ENCODE peak calls at places on chromosome 22, in four cellular contexts. C is HepG2, M is H1, S is GM12878. F is an unnamed sample.
A peak's percentile ranks its signal among the peaks of the same experiment; 100 is the strongest.

GRCh38 chr22:30742291-30743256 is 47.9 kb downstream of the OSBP2 start:
- DNase-seq in C (no peak), M (no peak), S (no peak), F (no peak)

GRCh38 chr22:39185601-39186012 is 33.1 kb upstream of the CBX7 start:
- DNase-seq in C (peak; percentile 50), M (no peak), S (no peak), F (no peak)

GRCh38 chr22:42528591-42529307 is 9.2 kb upstream of the RRP7A start:
- DNase-seq in C (no peak), M (no peak), S (no peak), F (no peak)

GRCh38 chr22:42655693-42656092 is 6.5 kb upstream of the CYB5R3 start:
- DNase-seq in C (no peak), M (no peak), S (peak; percentile 71), F (peak; percentile 59)

GRCh38 chr22:39520054-39520873 is at the start of gene ATF4:
- DNase-seq in C (peak; percentile 98), M (peak; percentile 93), S (peak; percentile 93), F (peak; percentile 96)

GRCh38 chr22:40898850-40899357 is 37.0 kb upstream of the DNAJB7 start:
- DNase-seq in C (peak; percentile 62), M (no peak), S (peak; percentile 44), F (peak; percentile 6)

GRCh38 chr22:38397189-38398097 is 57.6 kb downstream of the KCNJ4 start:
- DNase-seq in C (no peak), M (peak; percentile 85), S (no peak), F (no peak)

GRCh38 chr22:47328550-47329243 is 566.2 kb downstream of the TBC1D22A start:
- DNase-seq in C (peak; percentile 5), M (no peak), S (no peak), F (no peak)

GRCh38 chr22:30245985-30246901 is at the start of gene LIF:
- DNase-seq in C (no peak), M (peak; percentile 75), S (no peak), F (no peak)

GRCh38 chr22:45448431-45448830 is 34.9 kb downstream of the RIBC2 start:
- DNase-seq in C (no peak), M (no peak), S (no peak), F (no peak)

GRCh38 chr22:45445031-45445710 is 31.7 kb downstream of the RIBC2 start:
- DNase-seq in C (no peak), M (no peak), S (no peak), F (no peak)

GRCh38 chr22:45450101-45450785 is 36.8 kb downstream of the RIBC2 start:
- DNase-seq in C (no peak), M (no peak), S (no peak), F (no peak)

GRCh38 chr22:45444168-45444567 is 30.7 kb downstream of the RIBC2 start:
- DNase-seq in C (no peak), M (no peak), S (no peak), F (no peak)

GRCh38 chr22:45446216-45446615 is 32.7 kb downstream of the RIBC2 start:
- DNase-seq in C (no peak), M (no peak), S (no peak), F (no peak)
- TF ChIP-seq JUND in C (no peak), M (no peak), S (no peak), F (no peak)

GRCh38 chr22:26656896-26657851 is at the start of gene MIAT:
- DNase-seq in C (no peak), M (peak; percentile 87), S (no peak), F (no peak)
- TF ChIP-seq JUND in C (no peak), M (no peak), S (no peak), F (no peak)

GRCh38 chr22:23072035-23072910 is 2.0 kb downstream of the GNAZ start:
- DNase-seq in C (no peak), M (no peak), S (no peak), F (no peak)
- TF ChIP-seq JUND in C (no peak), M (no peak), S (no peak), F (no peak)

DNA sequence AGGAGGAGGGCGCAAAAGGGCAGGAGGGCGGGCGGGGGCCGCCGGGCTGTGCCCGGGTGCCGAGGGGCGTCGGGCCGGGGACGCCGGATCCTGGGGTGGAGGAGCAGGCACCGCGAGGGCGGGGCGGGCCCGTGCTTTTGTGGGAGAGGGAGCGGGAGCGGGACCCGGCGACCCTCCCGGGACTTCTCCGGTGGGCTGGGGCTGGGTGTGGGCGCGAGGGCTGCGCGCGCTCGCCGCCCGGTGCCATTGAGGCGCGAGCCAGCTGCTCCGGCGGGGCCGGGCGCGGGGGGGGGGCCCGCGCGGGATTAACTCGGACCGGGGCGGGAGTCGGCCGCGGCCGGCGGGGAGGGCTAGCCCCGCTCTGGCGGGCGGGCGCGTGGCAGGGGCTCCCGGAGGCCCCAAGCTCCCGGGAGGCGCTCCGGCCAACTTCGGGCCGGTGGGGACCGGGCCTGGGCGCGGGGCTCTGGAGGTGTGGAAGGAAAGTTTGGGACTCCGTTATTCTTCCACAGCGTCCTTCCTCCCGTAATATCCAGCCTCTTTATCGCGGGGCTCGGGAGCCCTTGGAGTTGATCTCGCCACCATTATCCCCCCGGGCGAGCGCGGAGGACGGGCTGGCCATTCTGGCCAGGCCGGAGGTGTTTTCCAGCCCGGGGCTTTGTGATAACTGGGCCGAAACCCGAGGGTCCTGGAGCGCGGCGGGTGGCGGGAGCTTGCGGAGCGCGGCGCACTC is 941 bp downstream of the CECR2 start:
- DNase-seq in C (no peak), M (peak; percentile 61), S (no peak), F (no peak)
- TF ChIP-seq JUND in C (no peak), M (no peak), S (no peak), F (no peak)

GRCh38 chr22:22520667-22521602 is 865 bp upstream of the ZNF280A start:
- DNase-seq in C (no peak), M (no peak), S (no peak), F (no peak)
- TF ChIP-seq JUND in C (no peak), M (no peak), S (no peak), F (no peak)

DNA sequence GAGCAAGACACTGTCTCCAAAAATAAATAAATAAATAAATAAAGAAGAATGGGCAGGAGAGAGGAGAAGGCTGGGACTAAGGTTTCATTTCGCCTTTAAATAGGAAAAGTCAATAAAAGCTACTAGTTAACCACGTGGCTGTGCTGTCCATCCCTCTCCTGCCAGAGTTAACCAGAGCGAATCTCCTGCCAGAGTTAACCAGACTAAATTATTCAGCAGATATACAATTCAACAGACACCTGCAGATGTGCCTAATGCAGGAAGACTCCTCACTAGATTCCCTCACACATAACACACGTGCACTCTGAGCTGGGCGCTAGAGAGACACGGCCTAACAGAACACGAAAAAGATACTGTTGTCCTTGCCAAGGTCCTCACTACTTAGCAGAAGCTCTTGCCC is 156.1 kb downstream of the IGLL1 start:
- DNase-seq in C (no peak), M (no peak), S (no peak), F (no peak)
- TF ChIP-seq JUND in C (no peak), M (no peak), S (no peak), F (no peak)

GRCh38 chr22:45421349-45422057 is 8.0 kb downstream of the RIBC2 start:
- DNase-seq in C (no peak), M (peak; percentile 32), S (no peak), F (no peak)

GRCh38 chr22:45418056-45418769 is 4.7 kb downstream of the RIBC2 start:
- DNase-seq in C (no peak), M (peak; percentile 39), S (no peak), F (no peak)

GRCh38 chr22:45420539-45420938 is 7.0 kb downstream of the RIBC2 start:
- DNase-seq in C (no peak), M (peak; percentile 22), S (no peak), F (no peak)

GRCh38 chr22:45418770-45419138 is 5.3 kb downstream of the RIBC2 start:
- DNase-seq in C (no peak), M (no peak), S (no peak), F (no peak)

DNA sequence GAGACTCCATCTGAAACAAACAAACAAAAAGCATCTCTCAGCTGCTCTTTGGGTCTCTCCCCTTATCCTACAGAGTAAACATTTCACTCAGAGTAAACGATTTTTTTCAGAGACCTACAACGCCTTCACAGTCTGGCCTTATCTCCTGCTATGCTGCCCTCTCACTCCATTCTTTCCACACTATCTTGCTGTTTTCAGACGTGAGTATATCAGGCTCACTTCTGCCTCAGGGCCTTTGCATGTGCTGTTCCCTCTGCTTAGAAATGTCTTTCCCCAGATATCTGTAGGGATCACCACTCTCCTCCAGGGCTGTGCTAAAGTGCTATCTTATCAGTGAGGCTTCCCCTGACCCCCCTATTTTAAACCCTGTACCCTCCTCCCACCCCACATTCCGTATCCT is 6.5 kb downstream of the RIBC2 start:
- DNase-seq in C (no peak), M (peak; percentile 30), S (no peak), F (no peak)
- TF ChIP-seq JUND in C (no peak), M (no peak), S (no peak), F (no peak)

GRCh38 chr22:36439481-36440271 is 41.8 kb downstream of the TXN2 start:
- DNase-seq in C (peak; percentile 53), M (no peak), S (no peak), F (no peak)

GRCh38 chr22:36443198-36443770 is 38.2 kb downstream of the TXN2 start:
- DNase-seq in C (no peak), M (no peak), S (no peak), F (no peak)

GRCh38 chr22:36442506-36443197 is 38.8 kb downstream of the TXN2 start:
- DNase-seq in C (no peak), M (no peak), S (no peak), F (no peak)

GRCh38 chr22:36445158-36445668 is 36.2 kb downstream of the TXN2 start:
- DNase-seq in C (peak; percentile 47), M (no peak), S (no peak), F (no peak)

GRCh38 chr22:36440429-36441002 is 40.9 kb downstream of the TXN2 start:
- DNase-seq in C (no peak), M (no peak), S (no peak), F (no peak)
- TF ChIP-seq JUND in C (no peak), M (no peak), S (no peak), F (no peak)

GRCh38 chr22:20952544-20953341 is 14.3 kb upstream of the AIFM3 start:
- DNase-seq in C (peak; percentile 77), M (no peak), S (no peak), F (no peak)
- TF ChIP-seq JUND in C (no peak), M (no peak), S (no peak), F (no peak)

DNA sequence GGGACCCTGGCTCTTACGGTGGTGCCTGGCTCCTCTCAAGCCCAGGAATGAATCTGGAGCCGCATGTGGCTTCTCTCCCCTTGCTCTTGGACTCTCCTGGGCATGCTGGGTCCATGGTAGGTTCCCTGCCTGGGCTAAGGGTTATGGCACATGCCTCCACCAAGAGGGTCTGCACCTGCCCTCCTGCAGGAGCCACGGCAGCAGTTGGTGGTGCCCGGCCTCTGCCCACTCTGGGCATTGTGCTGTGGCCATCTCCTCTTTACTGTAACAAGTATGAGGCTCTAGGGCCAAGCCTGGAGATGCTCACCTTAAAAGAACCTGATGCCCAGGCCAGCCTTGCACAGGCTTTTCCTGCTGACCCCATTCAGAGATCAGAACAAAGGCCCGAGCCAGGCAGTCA is 104.0 kb upstream of the PITPNB start:
- DNase-seq in C (no peak), M (no peak), S (no peak), F (no peak)
- TF ChIP-seq JUND in C (no peak), M (no peak), S (no peak), F (no peak)